ENCODE peak calls at places on chromosomes 13 and 19, in ten cellular contexts. One of them, this sample, is unnamed.

GRCh38 chr19:54418030-54418929 is 3.0 kb downstream of the TTYH1 start:
- DNase-seq in naive thymus-derived CD4-positive, alpha-beta T cell: no peak
- DNase-seq in ovary: no peak
- DNase-seq in body of pancreas: no peak
- DNase-seq in neural progenitor cell: peak; percentile 45
- DNase-seq in tibial nerve: no peak
- DNase-seq in aorta: no peak
- DNase-seq in PC-9: no peak
- DNase-seq in heart right ventricle: no peak
- DNase-seq in ascending aorta: no peak
- DNase-seq in this sample: no peak

GRCh38 chr13:24943136-24943535 is 152.8 kb upstream of the PABPC3 start:
- DNase-seq in naive thymus-derived CD4-positive, alpha-beta T cell: no peak
- DNase-seq in ovary: no peak
- DNase-seq in body of pancreas: no peak
- DNase-seq in neural progenitor cell: no peak
- DNase-seq in tibial nerve: no peak
- DNase-seq in aorta: no peak
- DNase-seq in PC-9: no peak
- DNase-seq in heart right ventricle: no peak
- DNase-seq in ascending aorta: no peak
- DNase-seq in this sample: no peak

GRCh38 chr19:4744451-4745170 is 21.0 kb upstream of the DPP9 start:
- DNase-seq in naive thymus-derived CD4-positive, alpha-beta T cell: no peak
- DNase-seq in ovary: peak; percentile 73
- DNase-seq in body of pancreas: no peak
- DNase-seq in neural progenitor cell: no peak
- DNase-seq in tibial nerve: no peak
- DNase-seq in aorta: peak; percentile 69
- DNase-seq in PC-9: no peak
- DNase-seq in heart right ventricle: no peak
- DNase-seq in ascending aorta: no peak
- DNase-seq in this sample: no peak

GRCh38 chr13:49265822-49266221 is 18.1 kb downstream of the CDADC1 start:
- DNase-seq in naive thymus-derived CD4-positive, alpha-beta T cell: no peak
- DNase-seq in ovary: no peak
- DNase-seq in body of pancreas: no peak
- DNase-seq in neural progenitor cell: no peak
- DNase-seq in tibial nerve: no peak
- DNase-seq in aorta: no peak
- DNase-seq in PC-9: no peak
- DNase-seq in heart right ventricle: no peak
- DNase-seq in ascending aorta: no peak
- DNase-seq in this sample: no peak

GRCh38 chr19:16698914-16699313 is 20.7 kb upstream of the NWD1 start:
- DNase-seq in naive thymus-derived CD4-positive, alpha-beta T cell: no peak
- DNase-seq in ovary: no peak
- DNase-seq in body of pancreas: no peak
- DNase-seq in neural progenitor cell: no peak
- DNase-seq in tibial nerve: peak; percentile 21
- DNase-seq in aorta: no peak
- DNase-seq in PC-9: no peak
- DNase-seq in heart right ventricle: peak; percentile 52
- DNase-seq in ascending aorta: no peak
- DNase-seq in this sample: no peak

GRCh38 chr13:43042410-43042921 is 19.1 kb downstream of the DNAJC15 start:
- DNase-seq in naive thymus-derived CD4-positive, alpha-beta T cell: no peak
- DNase-seq in ovary: no peak
- DNase-seq in body of pancreas: no peak
- DNase-seq in neural progenitor cell: no peak
- DNase-seq in tibial nerve: no peak
- DNase-seq in aorta: no peak
- DNase-seq in PC-9: no peak
- DNase-seq in heart right ventricle: no peak
- DNase-seq in ascending aorta: no peak
- DNase-seq in this sample: no peak

GRCh38 chr19:50839712-50840655 is 6.6 kb upstream of the KLK15 start:
- DNase-seq in naive thymus-derived CD4-positive, alpha-beta T cell: no peak
- DNase-seq in ovary: no peak
- DNase-seq in body of pancreas: no peak
- DNase-seq in neural progenitor cell: no peak
- DNase-seq in tibial nerve: no peak
- DNase-seq in aorta: no peak
- DNase-seq in PC-9: no peak
- DNase-seq in heart right ventricle: no peak
- DNase-seq in ascending aorta: no peak
- DNase-seq in this sample: no peak

GRCh38 chr19:782195-783043 is 14.8 kb upstream of the PTBP1 start:
- DNase-seq in naive thymus-derived CD4-positive, alpha-beta T cell: no peak
- DNase-seq in ovary: no peak
- DNase-seq in body of pancreas: peak; percentile 58
- DNase-seq in neural progenitor cell: peak; percentile 83
- DNase-seq in tibial nerve: no peak
- DNase-seq in aorta: no peak
- DNase-seq in PC-9: peak; percentile 74
- DNase-seq in heart right ventricle: no peak
- DNase-seq in ascending aorta: no peak
- DNase-seq in this sample: peak; percentile 96

GRCh38 chr13:20798027-20798426 is 24.3 kb upstream of the EEF1AKMT1 start:
- DNase-seq in naive thymus-derived CD4-positive, alpha-beta T cell: no peak
- DNase-seq in ovary: no peak
- DNase-seq in body of pancreas: no peak
- DNase-seq in neural progenitor cell: no peak
- DNase-seq in tibial nerve: no peak
- DNase-seq in aorta: no peak
- DNase-seq in PC-9: no peak
- DNase-seq in heart right ventricle: no peak
- DNase-seq in ascending aorta: no peak
- DNase-seq in this sample: no peak

GRCh38 chr13:110913911-110914292 is 967 bp downstream of the ANKRD10 start:
- DNase-seq in naive thymus-derived CD4-positive, alpha-beta T cell: no peak
- DNase-seq in ovary: no peak
- DNase-seq in body of pancreas: no peak
- DNase-seq in neural progenitor cell: no peak
- DNase-seq in tibial nerve: no peak
- DNase-seq in aorta: no peak
- DNase-seq in PC-9: no peak
- DNase-seq in heart right ventricle: no peak
- DNase-seq in ascending aorta: no peak
- DNase-seq in this sample: no peak

GRCh38 chr13:110915874-110916670 is 1.2 kb upstream of the ANKRD10 start:
- DNase-seq in naive thymus-derived CD4-positive, alpha-beta T cell: no peak
- DNase-seq in ovary: no peak
- DNase-seq in body of pancreas: no peak
- DNase-seq in neural progenitor cell: no peak
- DNase-seq in tibial nerve: no peak
- DNase-seq in aorta: no peak
- DNase-seq in PC-9: no peak
- DNase-seq in heart right ventricle: no peak
- DNase-seq in ascending aorta: no peak
- DNase-seq in this sample: no peak

GRCh38 chr13:110914293-110915056 is 394 bp downstream of the ANKRD10 start:
- DNase-seq in naive thymus-derived CD4-positive, alpha-beta T cell: peak; percentile 79
- DNase-seq in ovary: peak; percentile 76
- DNase-seq in body of pancreas: peak; percentile 73
- DNase-seq in neural progenitor cell: peak; percentile 90
- DNase-seq in tibial nerve: peak; percentile 52
- DNase-seq in aorta: peak; percentile 87
- DNase-seq in PC-9: peak; percentile 57
- DNase-seq in heart right ventricle: peak; percentile 88
- DNase-seq in ascending aorta: peak; percentile 88
- DNase-seq in this sample: peak; percentile 68

GRCh38 chr13:110915057-110915873 is at the start of gene ANKRD10:
- DNase-seq in naive thymus-derived CD4-positive, alpha-beta T cell: peak; percentile 99
- DNase-seq in ovary: peak; percentile 99
- DNase-seq in body of pancreas: peak; percentile 100
- DNase-seq in neural progenitor cell: peak; percentile 100
- DNase-seq in tibial nerve: peak; percentile 98
- DNase-seq in aorta: peak; percentile 100
- DNase-seq in PC-9: peak; percentile 100
- DNase-seq in heart right ventricle: peak; percentile 99
- DNase-seq in ascending aorta: peak; percentile 99
- DNase-seq in this sample: peak; percentile 97

DNA sequence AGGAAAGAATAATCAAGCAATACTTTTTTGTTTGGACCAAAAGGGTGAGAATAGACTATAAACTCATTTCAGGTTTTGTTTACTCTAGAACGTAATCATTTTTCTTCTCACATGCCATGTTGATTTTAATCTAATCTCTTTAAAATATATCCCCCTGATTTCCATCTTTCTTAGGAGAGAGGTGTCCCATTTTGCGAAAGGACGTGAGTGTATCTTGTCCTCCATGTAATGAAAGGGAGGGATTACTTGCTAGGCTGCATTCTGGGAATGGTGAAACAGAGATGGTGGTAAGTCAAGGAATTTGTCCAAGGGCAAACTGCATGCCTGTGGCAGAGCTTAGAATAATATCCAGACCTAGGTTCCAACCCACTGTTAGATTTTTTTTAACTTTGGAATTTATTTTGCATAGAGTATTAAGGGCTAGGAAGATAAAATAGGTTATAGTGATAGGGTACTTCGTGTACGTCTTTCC is 1.8 kb upstream of the ANKRD10 start:
- DNase-seq in naive thymus-derived CD4-positive, alpha-beta T cell: no peak
- DNase-seq in ovary: no peak
- DNase-seq in body of pancreas: no peak
- DNase-seq in neural progenitor cell: no peak
- DNase-seq in tibial nerve: no peak
- DNase-seq in aorta: no peak
- DNase-seq in PC-9: no peak
- DNase-seq in heart right ventricle: no peak
- DNase-seq in ascending aorta: no peak
- DNase-seq in this sample: no peak
- H3K4me3 ChIP-seq in naive thymus-derived CD4-positive, alpha-beta T cell: no peak overlapping the region
- H3K4me3 ChIP-seq in ovary: no peak overlapping the region
- H3K4me3 ChIP-seq in body of pancreas: no peak overlapping the region
- H3K4me3 ChIP-seq in neural progenitor cell: peak overlapping the region; percentile 93
- H3K4me3 ChIP-seq in tibial nerve: no peak overlapping the region
- H3K4me3 ChIP-seq in aorta: no peak overlapping the region
- H3K4me3 ChIP-seq in PC-9: peak overlapping the region; percentile 82
- H3K4me3 ChIP-seq in heart right ventricle: no peak overlapping the region
- H3K4me3 ChIP-seq in ascending aorta: no peak overlapping the region
- H3K4me3 ChIP-seq in this sample: no peak overlapping the region

GRCh38 chr19:45113628-45114027 is 20.6 kb downstream of the PPP1R37 start:
- DNase-seq in naive thymus-derived CD4-positive, alpha-beta T cell: no peak
- DNase-seq in ovary: no peak
- DNase-seq in body of pancreas: no peak
- DNase-seq in neural progenitor cell: no peak
- DNase-seq in tibial nerve: no peak
- DNase-seq in aorta: no peak
- DNase-seq in PC-9: peak; percentile 46
- DNase-seq in heart right ventricle: no peak
- DNase-seq in ascending aorta: no peak
- DNase-seq in this sample: no peak

GRCh38 chr19:45112111-45112827 is 19.3 kb downstream of the PPP1R37 start:
- DNase-seq in naive thymus-derived CD4-positive, alpha-beta T cell: no peak
- DNase-seq in ovary: no peak
- DNase-seq in body of pancreas: no peak
- DNase-seq in neural progenitor cell: no peak
- DNase-seq in tibial nerve: no peak
- DNase-seq in aorta: no peak
- DNase-seq in PC-9: no peak
- DNase-seq in heart right ventricle: no peak
- DNase-seq in ascending aorta: no peak
- DNase-seq in this sample: no peak

GRCh38 chr19:45115809-45116615 is 23.0 kb downstream of the PPP1R37 start:
- DNase-seq in naive thymus-derived CD4-positive, alpha-beta T cell: no peak
- DNase-seq in ovary: no peak
- DNase-seq in body of pancreas: no peak
- DNase-seq in neural progenitor cell: no peak
- DNase-seq in tibial nerve: no peak
- DNase-seq in aorta: no peak
- DNase-seq in PC-9: no peak
- DNase-seq in heart right ventricle: no peak
- DNase-seq in ascending aorta: no peak
- DNase-seq in this sample: no peak

GRCh38 chr19:45117167-45117594 is 24.2 kb downstream of the PPP1R37 start:
- DNase-seq in naive thymus-derived CD4-positive, alpha-beta T cell: peak; percentile 74
- DNase-seq in ovary: no peak
- DNase-seq in body of pancreas: no peak
- DNase-seq in neural progenitor cell: peak; percentile 63
- DNase-seq in tibial nerve: no peak
- DNase-seq in aorta: no peak
- DNase-seq in PC-9: no peak
- DNase-seq in heart right ventricle: no peak
- DNase-seq in ascending aorta: no peak
- DNase-seq in this sample: no peak

DNA sequence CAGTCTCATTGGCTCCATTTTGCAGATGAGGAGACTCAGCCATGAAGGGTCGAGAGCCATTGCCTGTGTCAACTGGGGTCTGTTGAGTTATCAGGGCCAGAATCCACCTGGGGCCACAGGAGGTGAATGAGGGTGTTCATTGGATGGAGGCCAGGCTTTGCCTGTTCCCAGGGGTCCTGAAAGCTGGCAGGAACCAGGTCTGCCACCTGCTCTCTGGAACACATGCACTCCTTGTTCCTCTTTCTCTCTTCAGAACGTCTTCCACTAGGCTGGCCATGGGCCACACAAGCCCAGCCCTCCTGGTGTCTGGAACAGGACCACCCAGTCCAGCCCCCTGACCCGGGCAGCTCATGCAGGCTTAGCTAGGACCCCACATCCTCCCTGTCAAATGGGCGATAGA is 21.1 kb downstream of the PPP1R37 start:
- DNase-seq in naive thymus-derived CD4-positive, alpha-beta T cell: no peak
- DNase-seq in ovary: no peak
- DNase-seq in body of pancreas: no peak
- DNase-seq in neural progenitor cell: no peak
- DNase-seq in tibial nerve: no peak
- DNase-seq in aorta: no peak
- DNase-seq in PC-9: no peak
- DNase-seq in heart right ventricle: no peak
- DNase-seq in ascending aorta: no peak
- DNase-seq in this sample: no peak
- H3K4me1 ChIP-seq in naive thymus-derived CD4-positive, alpha-beta T cell: peaks cover 9% of the 10 kb centered on the region
- H3K4me1 ChIP-seq in ovary: peaks cover 2% of the 10 kb centered on the region
- H3K4me1 ChIP-seq in body of pancreas: peaks cover 42% of the 10 kb centered on the region
- H3K4me1 ChIP-seq in neural progenitor cell: peaks cover 11% of the 10 kb centered on the region
- H3K4me1 ChIP-seq in tibial nerve: no peaks in the 10 kb centered on the region
- H3K4me1 ChIP-seq in aorta: no peaks in the 10 kb centered on the region
- H3K4me1 ChIP-seq in PC-9: peaks cover 26% of the 10 kb centered on the region
- H3K4me1 ChIP-seq in heart right ventricle: peaks cover 25% of the 10 kb centered on the region
- H3K4me1 ChIP-seq in ascending aorta: no peaks in the 10 kb centered on the region
- H3K4me1 ChIP-seq in this sample: no peaks in the 10 kb centered on the region

GRCh38 chr19:3526507-3527244 is 12.3 kb upstream of the TEKTIP1 start:
- DNase-seq in naive thymus-derived CD4-positive, alpha-beta T cell: no peak
- DNase-seq in ovary: no peak
- DNase-seq in body of pancreas: no peak
- DNase-seq in neural progenitor cell: no peak
- DNase-seq in tibial nerve: no peak
- DNase-seq in aorta: no peak
- DNase-seq in PC-9: no peak
- DNase-seq in heart right ventricle: no peak
- DNase-seq in ascending aorta: no peak
- DNase-seq in this sample: no peak
- H3K36me3 ChIP-seq in naive thymus-derived CD4-positive, alpha-beta T cell: peaks cover 82% of the 10 kb centered on the region
- H3K36me3 ChIP-seq in ovary: no peaks in the 10 kb centered on the region
- H3K36me3 ChIP-seq in body of pancreas: peaks cover 13% of the 10 kb centered on the region
- H3K36me3 ChIP-seq in neural progenitor cell: no peaks in the 10 kb centered on the region
- H3K36me3 ChIP-seq in tibial nerve: peaks cover 4% of the 10 kb centered on the region
- H3K36me3 ChIP-seq in aorta: no peaks in the 10 kb centered on the region
- H3K36me3 ChIP-seq in PC-9: no peaks in the 10 kb centered on the region
- H3K36me3 ChIP-seq in heart right ventricle: peaks cover 69% of the 10 kb centered on the region
- H3K36me3 ChIP-seq in ascending aorta: peaks cover 67% of the 10 kb centered on the region
- H3K36me3 ChIP-seq in this sample: peaks cover 50% of the 10 kb centered on the region

GRCh38 chr19:47399198-47399597 is 20.1 kb downstream of the MEIS3 start:
- DNase-seq in naive thymus-derived CD4-positive, alpha-beta T cell: no peak
- DNase-seq in ovary: no peak
- DNase-seq in body of pancreas: no peak
- DNase-seq in neural progenitor cell: no peak
- DNase-seq in tibial nerve: no peak
- DNase-seq in aorta: no peak
- DNase-seq in PC-9: no peak
- DNase-seq in heart right ventricle: no peak
- DNase-seq in ascending aorta: no peak
- DNase-seq in this sample: no peak
- H3K4me3 ChIP-seq in naive thymus-derived CD4-positive, alpha-beta T cell: no peak overlapping the region
- H3K4me3 ChIP-seq in ovary: no peak overlapping the region
- H3K4me3 ChIP-seq in body of pancreas: no peak overlapping the region
- H3K4me3 ChIP-seq in neural progenitor cell: no peak overlapping the region
- H3K4me3 ChIP-seq in tibial nerve: no peak overlapping the region
- H3K4me3 ChIP-seq in aorta: no peak overlapping the region
- H3K4me3 ChIP-seq in PC-9: no peak overlapping the region
- H3K4me3 ChIP-seq in heart right ventricle: no peak overlapping the region
- H3K4me3 ChIP-seq in ascending aorta: no peak overlapping the region
- H3K4me3 ChIP-seq in this sample: no peak overlapping the region